ENCODE peak calls at places on chromosomes 4 and X, in seven cellular contexts. One of them, this sample, is unnamed. For H3K4me1, the result is how much of the 10 kb centered on the place peaks cover.

GRCh38 chr4:47488706-47489105 is 3.6 kb downstream of the ATP10D start:
- DNase-seq in H9: no peak
- DNase-seq in CD4-positive, CD25-positive, alpha-beta regulatory T cell: no peak
- DNase-seq in left ventricle myocardium inferior: no peak
- DNase-seq in astrocyte: no peak
- DNase-seq in HAP-1: peak
- DNase-seq in upper lobe of right lung: no peak
- DNase-seq in this sample: no peak

GRCh38 chr4:3247399-3248177 is 1.4 kb upstream of the MSANTD1 start:
- DNase-seq in H9: no peak
- DNase-seq in CD4-positive, CD25-positive, alpha-beta regulatory T cell: no peak
- DNase-seq in left ventricle myocardium inferior: no peak
- DNase-seq in astrocyte: no peak
- DNase-seq in HAP-1: no peak
- DNase-seq in upper lobe of right lung: no peak
- DNase-seq in this sample: no peak

GRCh38 chrX:137574102-137574783 is 8.3 kb downstream of the ZIC3 start:
- DNase-seq in H9: no peak
- DNase-seq in CD4-positive, CD25-positive, alpha-beta regulatory T cell: no peak
- DNase-seq in left ventricle myocardium inferior: no peak
- DNase-seq in astrocyte: no peak
- DNase-seq in HAP-1: no peak
- DNase-seq in upper lobe of right lung: no peak
- DNase-seq in this sample: no peak

GRCh38 chr4:88533937-88534750 is 10.6 kb upstream of the PYURF start:
- DNase-seq in H9: no peak
- DNase-seq in CD4-positive, CD25-positive, alpha-beta regulatory T cell: no peak
- DNase-seq in left ventricle myocardium inferior: no peak
- DNase-seq in astrocyte: peak
- DNase-seq in HAP-1: peak
- DNase-seq in upper lobe of right lung: no peak
- DNase-seq in this sample: no peak

GRCh38 chr4:127896069-127896468 is 15.4 kb downstream of the PLK4 start:
- DNase-seq in H9: no peak
- DNase-seq in CD4-positive, CD25-positive, alpha-beta regulatory T cell: no peak
- DNase-seq in left ventricle myocardium inferior: no peak
- DNase-seq in astrocyte: no peak
- DNase-seq in HAP-1: no peak
- DNase-seq in upper lobe of right lung: no peak
- DNase-seq in this sample: no peak

GRCh38 chrX:133418588-133418987 is 3.3 kb upstream of the GPC4 start:
- DNase-seq in H9: no peak
- DNase-seq in CD4-positive, CD25-positive, alpha-beta regulatory T cell: no peak
- DNase-seq in left ventricle myocardium inferior: no peak
- DNase-seq in astrocyte: no peak
- DNase-seq in HAP-1: no peak
- DNase-seq in upper lobe of right lung: no peak
- DNase-seq in this sample: no peak

GRCh38 chr4:134470544-134470943 is 269.0 kb upstream of the PABPC4L start:
- DNase-seq in H9: peak
- DNase-seq in CD4-positive, CD25-positive, alpha-beta regulatory T cell: no peak
- DNase-seq in left ventricle myocardium inferior: no peak
- DNase-seq in astrocyte: no peak
- DNase-seq in HAP-1: peak
- DNase-seq in upper lobe of right lung: no peak
- DNase-seq in this sample: no peak

GRCh38 chrX:152445926-152446325 is 5.2 kb downstream of the GABRA3 start:
- DNase-seq in H9: no peak
- DNase-seq in CD4-positive, CD25-positive, alpha-beta regulatory T cell: no peak
- DNase-seq in left ventricle myocardium inferior: no peak
- DNase-seq in astrocyte: peak
- DNase-seq in HAP-1: no peak
- DNase-seq in upper lobe of right lung: no peak
- DNase-seq in this sample: no peak

GRCh38 chr4:7429069-7429416 is 5.7 kb downstream of the PSAPL1 start:
- DNase-seq in H9: no peak
- DNase-seq in CD4-positive, CD25-positive, alpha-beta regulatory T cell: no peak
- DNase-seq in left ventricle myocardium inferior: peak
- DNase-seq in astrocyte: no peak
- DNase-seq in HAP-1: no peak
- DNase-seq in upper lobe of right lung: peak
- DNase-seq in this sample: no peak

GRCh38 chrX:39757971-39758370 is 339.8 kb downstream of the BCOR start:
- DNase-seq in H9: no peak
- DNase-seq in CD4-positive, CD25-positive, alpha-beta regulatory T cell: no peak
- DNase-seq in left ventricle myocardium inferior: no peak
- DNase-seq in astrocyte: peak
- DNase-seq in HAP-1: no peak
- DNase-seq in upper lobe of right lung: no peak
- DNase-seq in this sample: no peak

GRCh38 chrX:44967221-44967620 is 94.2 kb downstream of the KDM6A start:
- DNase-seq in H9: no peak
- DNase-seq in CD4-positive, CD25-positive, alpha-beta regulatory T cell: no peak
- DNase-seq in left ventricle myocardium inferior: no peak
- DNase-seq in astrocyte: no peak
- DNase-seq in HAP-1: no peak
- DNase-seq in upper lobe of right lung: no peak
- DNase-seq in this sample: no peak

GRCh38 chr4:165194368-165194767 is 13.0 kb upstream of the KLHL2 start:
- DNase-seq in H9: no peak
- DNase-seq in CD4-positive, CD25-positive, alpha-beta regulatory T cell: no peak
- DNase-seq in left ventricle myocardium inferior: no peak
- DNase-seq in astrocyte: no peak
- DNase-seq in HAP-1: no peak
- DNase-seq in upper lobe of right lung: no peak
- DNase-seq in this sample: no peak

GRCh38 chr4:86895692-86896488 is 3.7 kb upstream of the C4orf36 start:
- DNase-seq in H9: no peak
- DNase-seq in CD4-positive, CD25-positive, alpha-beta regulatory T cell: no peak
- DNase-seq in left ventricle myocardium inferior: no peak
- DNase-seq in astrocyte: peak
- DNase-seq in HAP-1: peak
- DNase-seq in upper lobe of right lung: no peak
- DNase-seq in this sample: no peak

GRCh38 chr4:122914292-122914904 is 8.0 kb downstream of the NUDT6 start:
- DNase-seq in H9: no peak
- DNase-seq in CD4-positive, CD25-positive, alpha-beta regulatory T cell: no peak
- DNase-seq in left ventricle myocardium inferior: no peak
- DNase-seq in astrocyte: no peak
- DNase-seq in HAP-1: no peak
- DNase-seq in upper lobe of right lung: no peak
- DNase-seq in this sample: no peak

GRCh38 chrX:132740316-132741123 is 217.9 kb downstream of the HS6ST2 start:
- DNase-seq in H9: no peak
- DNase-seq in CD4-positive, CD25-positive, alpha-beta regulatory T cell: no peak
- DNase-seq in left ventricle myocardium inferior: no peak
- DNase-seq in astrocyte: no peak
- DNase-seq in HAP-1: peak
- DNase-seq in upper lobe of right lung: no peak
- DNase-seq in this sample: no peak

GRCh38 chr4:129821963-129822362 is 726.0 kb downstream of the C4orf33 start:
- DNase-seq in H9: no peak
- DNase-seq in CD4-positive, CD25-positive, alpha-beta regulatory T cell: no peak
- DNase-seq in left ventricle myocardium inferior: no peak
- DNase-seq in astrocyte: no peak
- DNase-seq in HAP-1: no peak
- DNase-seq in upper lobe of right lung: no peak
- DNase-seq in this sample: no peak

GRCh38 chr4:2843909-2844584 is 403 bp downstream of the ADD1 start:
- DNase-seq in H9: peak
- DNase-seq in CD4-positive, CD25-positive, alpha-beta regulatory T cell: no peak
- DNase-seq in left ventricle myocardium inferior: peak
- DNase-seq in astrocyte: no peak
- DNase-seq in HAP-1: no peak
- DNase-seq in upper lobe of right lung: peak
- DNase-seq in this sample: no peak

GRCh38 chr4:61333490-61333889 is 133.4 kb downstream of the ADGRL3 start:
- DNase-seq in H9: no peak
- DNase-seq in CD4-positive, CD25-positive, alpha-beta regulatory T cell: no peak
- DNase-seq in left ventricle myocardium inferior: no peak
- DNase-seq in astrocyte: no peak
- DNase-seq in HAP-1: no peak
- DNase-seq in upper lobe of right lung: no peak
- DNase-seq in this sample: no peak

GRCh38 chr4:55356991-55357461 is 11.0 kb downstream of the SRD5A3 start:
- DNase-seq in H9: no peak
- DNase-seq in CD4-positive, CD25-positive, alpha-beta regulatory T cell: no peak
- DNase-seq in left ventricle myocardium inferior: no peak
- DNase-seq in astrocyte: peak
- DNase-seq in HAP-1: no peak
- DNase-seq in upper lobe of right lung: no peak
- DNase-seq in this sample: no peak

GRCh38 chr4:57777871-57778270 is 667.7 kb upstream of the IGFBP7 start:
- DNase-seq in H9: no peak
- DNase-seq in CD4-positive, CD25-positive, alpha-beta regulatory T cell: no peak
- DNase-seq in left ventricle myocardium inferior: no peak
- DNase-seq in astrocyte: no peak
- DNase-seq in HAP-1: peak
- DNase-seq in upper lobe of right lung: no peak
- DNase-seq in this sample: no peak

GRCh38 chr4:95548738-95549245 is at the start of gene UNC5C:
- DNase-seq in H9: peak
- DNase-seq in CD4-positive, CD25-positive, alpha-beta regulatory T cell: no peak
- DNase-seq in left ventricle myocardium inferior: peak
- DNase-seq in astrocyte: peak
- DNase-seq in HAP-1: peak
- DNase-seq in upper lobe of right lung: peak
- DNase-seq in this sample: no peak

GRCh38 chrX:68827848-68828562 is 816 bp upstream of the EFNB1 start:
- DNase-seq in H9: peak
- DNase-seq in CD4-positive, CD25-positive, alpha-beta regulatory T cell: peak
- DNase-seq in left ventricle myocardium inferior: peak
- DNase-seq in astrocyte: peak
- DNase-seq in HAP-1: peak
- DNase-seq in upper lobe of right lung: peak
- DNase-seq in this sample: peak

GRCh38 chr4:137768196-137768595 is 235.9 kb upstream of the PCDH18 start:
- DNase-seq in H9: no peak
- DNase-seq in CD4-positive, CD25-positive, alpha-beta regulatory T cell: no peak
- DNase-seq in left ventricle myocardium inferior: no peak
- DNase-seq in astrocyte: no peak
- DNase-seq in HAP-1: no peak
- DNase-seq in upper lobe of right lung: no peak
- DNase-seq in this sample: no peak

DNA sequence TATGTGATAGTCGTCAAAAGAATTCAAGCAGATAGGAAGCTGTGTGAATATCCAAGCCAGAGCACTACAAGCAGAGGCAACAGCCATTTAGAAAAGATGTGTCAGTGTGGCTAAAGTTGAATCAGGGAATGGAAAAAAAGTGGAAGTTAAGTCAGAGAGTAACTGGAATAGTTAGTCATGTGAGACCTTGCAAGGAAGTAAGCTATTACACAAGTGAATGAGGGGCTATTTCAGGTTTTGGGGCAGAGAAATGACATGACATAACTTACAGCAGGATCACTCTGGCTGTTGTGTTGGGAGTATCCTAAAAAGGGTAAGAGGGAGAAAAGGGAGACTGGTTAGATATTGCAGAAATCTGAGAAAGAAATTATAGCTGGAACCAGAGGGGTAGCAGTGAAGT is 236.6 kb upstream of the PCDH18 start:
- DNase-seq in H9: no peak
- DNase-seq in CD4-positive, CD25-positive, alpha-beta regulatory T cell: no peak
- DNase-seq in left ventricle myocardium inferior: no peak
- DNase-seq in astrocyte: no peak
- DNase-seq in HAP-1: no peak
- DNase-seq in upper lobe of right lung: no peak
- DNase-seq in this sample: no peak
- H3K4me1 ChIP-seq in H9: under half
- H3K4me1 ChIP-seq in CD4-positive, CD25-positive, alpha-beta regulatory T cell: under half
- H3K4me1 ChIP-seq in left ventricle myocardium inferior: under half
- H3K4me1 ChIP-seq in astrocyte: under half
- H3K4me1 ChIP-seq in HAP-1: under half
- H3K4me1 ChIP-seq in upper lobe of right lung: under half
- H3K4me1 ChIP-seq in this sample: under half

GRCh38 chrX:130083656-130084382 is 26.5 kb downstream of the ELF4 start:
- DNase-seq in H9: no peak
- DNase-seq in CD4-positive, CD25-positive, alpha-beta regulatory T cell: no peak
- DNase-seq in left ventricle myocardium inferior: no peak
- DNase-seq in astrocyte: no peak
- DNase-seq in HAP-1: no peak
- DNase-seq in upper lobe of right lung: peak
- DNase-seq in this sample: no peak
- H3K4me1 ChIP-seq in H9: under half
- H3K4me1 ChIP-seq in CD4-positive, CD25-positive, alpha-beta regulatory T cell: half or more
- H3K4me1 ChIP-seq in left ventricle myocardium inferior: under half
- H3K4me1 ChIP-seq in astrocyte: under half
- H3K4me1 ChIP-seq in HAP-1: under half
- H3K4me1 ChIP-seq in upper lobe of right lung: under half
- H3K4me1 ChIP-seq in this sample: half or more

GRCh38 chr4:159175165-159175988 is 72.5 kb downstream of the RAPGEF2 start:
- DNase-seq in H9: peak
- DNase-seq in CD4-positive, CD25-positive, alpha-beta regulatory T cell: peak
- DNase-seq in left ventricle myocardium inferior: peak
- DNase-seq in astrocyte: peak
- DNase-seq in HAP-1: peak
- DNase-seq in upper lobe of right lung: no peak
- DNase-seq in this sample: peak

GRCh38 chr4:159177265-159178146 is 74.6 kb downstream of the RAPGEF2 start:
- DNase-seq in H9: no peak
- DNase-seq in CD4-positive, CD25-positive, alpha-beta regulatory T cell: no peak
- DNase-seq in left ventricle myocardium inferior: no peak
- DNase-seq in astrocyte: no peak
- DNase-seq in HAP-1: no peak
- DNase-seq in upper lobe of right lung: no peak
- DNase-seq in this sample: no peak

GRCh38 chr4:159175989-159176375 is 73.1 kb downstream of the RAPGEF2 start:
- DNase-seq in H9: no peak
- DNase-seq in CD4-positive, CD25-positive, alpha-beta regulatory T cell: no peak
- DNase-seq in left ventricle myocardium inferior: no peak
- DNase-seq in astrocyte: no peak
- DNase-seq in HAP-1: no peak
- DNase-seq in upper lobe of right lung: no peak
- DNase-seq in this sample: no peak

GRCh38 chr4:159179310-159179958 is 76.6 kb downstream of the RAPGEF2 start:
- DNase-seq in H9: no peak
- DNase-seq in CD4-positive, CD25-positive, alpha-beta regulatory T cell: no peak
- DNase-seq in left ventricle myocardium inferior: no peak
- DNase-seq in astrocyte: no peak
- DNase-seq in HAP-1: no peak
- DNase-seq in upper lobe of right lung: no peak
- DNase-seq in this sample: no peak

GRCh38 chr4:159178147-159178541 is 75.3 kb downstream of the RAPGEF2 start:
- DNase-seq in H9: no peak
- DNase-seq in CD4-positive, CD25-positive, alpha-beta regulatory T cell: no peak
- DNase-seq in left ventricle myocardium inferior: no peak
- DNase-seq in astrocyte: no peak
- DNase-seq in HAP-1: no peak
- DNase-seq in upper lobe of right lung: no peak
- DNase-seq in this sample: no peak
- H3K4me1 ChIP-seq in H9: under half
- H3K4me1 ChIP-seq in CD4-positive, CD25-positive, alpha-beta regulatory T cell: under half
- H3K4me1 ChIP-seq in left ventricle myocardium inferior: half or more
- H3K4me1 ChIP-seq in astrocyte: under half
- H3K4me1 ChIP-seq in HAP-1: under half
- H3K4me1 ChIP-seq in upper lobe of right lung: half or more
- H3K4me1 ChIP-seq in this sample: under half

DNA sequence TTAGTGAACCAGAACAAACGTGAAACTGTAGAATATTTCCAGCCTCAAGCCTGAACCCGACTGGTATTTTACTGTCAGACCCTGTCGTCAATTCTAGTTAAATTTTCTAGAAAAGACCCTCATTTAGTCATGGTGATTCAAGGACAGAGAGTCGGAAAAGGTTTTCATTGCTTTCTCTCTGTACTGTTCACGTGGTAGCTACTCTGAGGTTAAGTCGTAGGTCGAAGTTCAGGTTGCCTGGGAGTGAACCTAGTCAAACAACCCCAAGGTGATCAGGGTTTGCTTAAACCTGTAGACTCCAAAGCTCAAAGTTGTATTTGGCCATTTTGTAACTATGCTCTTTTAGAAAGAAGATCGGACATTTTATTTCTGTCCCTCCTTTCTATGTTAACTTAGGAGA is 283.6 kb downstream of the ARHGAP10 start:
- DNase-seq in H9: no peak
- DNase-seq in CD4-positive, CD25-positive, alpha-beta regulatory T cell: no peak
- DNase-seq in left ventricle myocardium inferior: no peak
- DNase-seq in astrocyte: no peak
- DNase-seq in HAP-1: no peak
- DNase-seq in upper lobe of right lung: no peak
- DNase-seq in this sample: no peak
- H3K4me1 ChIP-seq in H9: under half
- H3K4me1 ChIP-seq in CD4-positive, CD25-positive, alpha-beta regulatory T cell: under half
- H3K4me1 ChIP-seq in left ventricle myocardium inferior: under half
- H3K4me1 ChIP-seq in astrocyte: under half
- H3K4me1 ChIP-seq in HAP-1: under half
- H3K4me1 ChIP-seq in upper lobe of right lung: under half
- H3K4me1 ChIP-seq in this sample: under half

This sample was measured in CD8-positive, alpha-beta memory T cell.